ENCODE peak calls at places on chromosomes 16 and 17, in six cellular contexts. One of them, this sample, is unnamed.

GRCh38 chr16:85159226-85159980 is 47.1 kb upstream of the CIBAR2 start:
- DNase-seq in small intestine: no peak
- DNase-seq in tibial artery: no peak
- DNase-seq in keratinocyte: no peak
- DNase-seq in tibial nerve: no peak
- DNase-seq in CD8-positive, alpha-beta T cell: no peak
- DNase-seq in this sample: no peak

GRCh38 chr16:68235882-68236803 is at the start of gene ESRP2:
- DNase-seq in small intestine: peak; percentile 95
- DNase-seq in tibial artery: no peak
- DNase-seq in keratinocyte: peak; percentile 69
- DNase-seq in tibial nerve: no peak
- DNase-seq in CD8-positive, alpha-beta T cell: peak; percentile 45
- DNase-seq in this sample: no peak

GRCh38 chr16:48113471-48113870 is 42.3 kb downstream of the ABCC12 start:
- DNase-seq in small intestine: peak; percentile 5
- DNase-seq in tibial artery: no peak
- DNase-seq in keratinocyte: no peak
- DNase-seq in tibial nerve: no peak
- DNase-seq in CD8-positive, alpha-beta T cell: no peak
- DNase-seq in this sample: no peak

GRCh38 chr17:44005865-44006580 is 1.6 kb downstream of the NAGS start:
- DNase-seq in small intestine: peak; percentile 63
- DNase-seq in tibial artery: no peak
- DNase-seq in keratinocyte: no peak
- DNase-seq in tibial nerve: no peak
- DNase-seq in CD8-positive, alpha-beta T cell: peak; percentile 33
- DNase-seq in this sample: no peak

GRCh38 chr17:76539631-76540271 is at the start of gene PRCD:
- DNase-seq in small intestine: no peak
- DNase-seq in tibial artery: peak; percentile 20
- DNase-seq in keratinocyte: no peak
- DNase-seq in tibial nerve: no peak
- DNase-seq in CD8-positive, alpha-beta T cell: no peak
- DNase-seq in this sample: no peak

GRCh38 chr16:83675136-83675535 is 132.6 kb upstream of the HSBP1 start:
- DNase-seq in small intestine: no peak
- DNase-seq in tibial artery: peak; percentile 30
- DNase-seq in keratinocyte: no peak
- DNase-seq in tibial nerve: no peak
- DNase-seq in CD8-positive, alpha-beta T cell: no peak
- DNase-seq in this sample: no peak

GRCh38 chr16:3601614-3602319 is 9.6 kb downstream of the SLX4 start:
- DNase-seq in small intestine: no peak
- DNase-seq in tibial artery: no peak
- DNase-seq in keratinocyte: no peak
- DNase-seq in tibial nerve: no peak
- DNase-seq in CD8-positive, alpha-beta T cell: no peak
- DNase-seq in this sample: no peak

GRCh38 chr17:42660692-42661345 is 1.7 kb downstream of the TUBG2 start:
- DNase-seq in small intestine: peak; percentile 77
- DNase-seq in tibial artery: peak; percentile 38
- DNase-seq in keratinocyte: no peak
- DNase-seq in tibial nerve: no peak
- DNase-seq in CD8-positive, alpha-beta T cell: no peak
- DNase-seq in this sample: no peak

GRCh38 chr16:47726031-47726675 is 265.0 kb downstream of the PHKB start:
- DNase-seq in small intestine: no peak
- DNase-seq in tibial artery: no peak
- DNase-seq in keratinocyte: no peak
- DNase-seq in tibial nerve: no peak
- DNase-seq in CD8-positive, alpha-beta T cell: no peak
- DNase-seq in this sample: no peak

GRCh38 chr17:17739388-17740066 is 58.3 kb downstream of the RAI1 start:
- DNase-seq in small intestine: peak; percentile 27
- DNase-seq in tibial artery: no peak
- DNase-seq in keratinocyte: no peak
- DNase-seq in tibial nerve: no peak
- DNase-seq in CD8-positive, alpha-beta T cell: no peak
- DNase-seq in this sample: no peak

GRCh38 chr17:73646409-73647305 is 2.4 kb upstream of the SDK2 start:
- DNase-seq in small intestine: no peak
- DNase-seq in tibial artery: no peak
- DNase-seq in keratinocyte: no peak
- DNase-seq in tibial nerve: no peak
- DNase-seq in CD8-positive, alpha-beta T cell: peak; percentile 33
- DNase-seq in this sample: no peak

GRCh38 chr17:6706996-6707395 is 6.2 kb downstream of the SLC13A5 start:
- DNase-seq in small intestine: no peak
- DNase-seq in tibial artery: no peak
- DNase-seq in keratinocyte: no peak
- DNase-seq in tibial nerve: no peak
- DNase-seq in CD8-positive, alpha-beta T cell: no peak
- DNase-seq in this sample: no peak

GRCh38 chr16:19375561-19376158 is 42.0 kb upstream of the TMC5 start:
- DNase-seq in small intestine: peak; percentile 55
- DNase-seq in tibial artery: no peak
- DNase-seq in keratinocyte: no peak
- DNase-seq in tibial nerve: peak; percentile 67
- DNase-seq in CD8-positive, alpha-beta T cell: peak; percentile 5
- DNase-seq in this sample: peak; percentile 27

GRCh38 chr17:62599964-62600657 is 27.4 kb upstream of the MRC2 start:
- DNase-seq in small intestine: no peak
- DNase-seq in tibial artery: no peak
- DNase-seq in keratinocyte: no peak
- DNase-seq in tibial nerve: no peak
- DNase-seq in CD8-positive, alpha-beta T cell: no peak
- DNase-seq in this sample: no peak

GRCh38 chr17:57701121-57701520 is 44.0 kb downstream of the CCDC182 start:
- DNase-seq in small intestine: no peak
- DNase-seq in tibial artery: no peak
- DNase-seq in keratinocyte: no peak
- DNase-seq in tibial nerve: no peak
- DNase-seq in CD8-positive, alpha-beta T cell: no peak
- DNase-seq in this sample: no peak

GRCh38 chr17:76036497-76037380 is 9.6 kb upstream of the EVPL start:
- DNase-seq in small intestine: no peak
- DNase-seq in tibial artery: no peak
- DNase-seq in keratinocyte: no peak
- DNase-seq in tibial nerve: no peak
- DNase-seq in CD8-positive, alpha-beta T cell: no peak
- DNase-seq in this sample: no peak

GRCh38 chr16:86775401-86775985 is 197.1 kb downstream of the FOXL1 start:
- DNase-seq in small intestine: no peak
- DNase-seq in tibial artery: no peak
- DNase-seq in keratinocyte: no peak
- DNase-seq in tibial nerve: no peak
- DNase-seq in CD8-positive, alpha-beta T cell: no peak
- DNase-seq in this sample: no peak

GRCh38 chr17:42459983-42460300 is 1.3 kb downstream of the ATP6V0A1 start:
- DNase-seq in small intestine: peak; percentile 76
- DNase-seq in tibial artery: no peak
- DNase-seq in keratinocyte: no peak
- DNase-seq in tibial nerve: no peak
- DNase-seq in CD8-positive, alpha-beta T cell: no peak
- DNase-seq in this sample: no peak

GRCh38 chr17:74852237-74853047 is 7.2 kb downstream of the GRIN2C start:
- DNase-seq in small intestine: peak; percentile 48
- DNase-seq in tibial artery: no peak
- DNase-seq in keratinocyte: peak; percentile 17
- DNase-seq in tibial nerve: no peak
- DNase-seq in CD8-positive, alpha-beta T cell: peak; percentile 51
- DNase-seq in this sample: peak; percentile 75

GRCh38 chr17:48022906-48023305 is 14.7 kb downstream of the COPZ2 start:
- DNase-seq in small intestine: no peak
- DNase-seq in tibial artery: no peak
- DNase-seq in keratinocyte: no peak
- DNase-seq in tibial nerve: no peak
- DNase-seq in CD8-positive, alpha-beta T cell: no peak
- DNase-seq in this sample: no peak

GRCh38 chr16:71247478-71247877 is 17.0 kb upstream of the HYDIN start:
- DNase-seq in small intestine: no peak
- DNase-seq in tibial artery: no peak
- DNase-seq in keratinocyte: no peak
- DNase-seq in tibial nerve: no peak
- DNase-seq in CD8-positive, alpha-beta T cell: no peak
- DNase-seq in this sample: no peak

GRCh38 chr16:12458591-12459400 is 344.9 kb downstream of the CPPED1 start:
- DNase-seq in small intestine: peak; percentile 12
- DNase-seq in tibial artery: no peak
- DNase-seq in keratinocyte: no peak
- DNase-seq in tibial nerve: peak; percentile 16
- DNase-seq in CD8-positive, alpha-beta T cell: peak; percentile 20
- DNase-seq in this sample: no peak

GRCh38 chr17:57135748-57136342 is 50.8 kb downstream of the AKAP1 start:
- DNase-seq in small intestine: no peak
- DNase-seq in tibial artery: no peak
- DNase-seq in keratinocyte: no peak
- DNase-seq in tibial nerve: no peak
- DNase-seq in CD8-positive, alpha-beta T cell: no peak
- DNase-seq in this sample: no peak

GRCh38 chr17:82241183-82241925 is 12.5 kb downstream of the SLC16A3 start:
- DNase-seq in small intestine: peak; percentile 67
- DNase-seq in tibial artery: peak; percentile 88
- DNase-seq in keratinocyte: no peak
- DNase-seq in tibial nerve: peak; percentile 67
- DNase-seq in CD8-positive, alpha-beta T cell: no peak
- DNase-seq in this sample: no peak

GRCh38 chr17:34874496-34874895 is 86.8 kb downstream of the CCT6B start:
- DNase-seq in small intestine: no peak
- DNase-seq in tibial artery: no peak
- DNase-seq in keratinocyte: no peak
- DNase-seq in tibial nerve: no peak
- DNase-seq in CD8-positive, alpha-beta T cell: no peak
- DNase-seq in this sample: no peak

GRCh38 chr17:80408872-80409271 is 6.1 kb upstream of the ENDOV start:
- DNase-seq in small intestine: no peak
- DNase-seq in tibial artery: no peak
- DNase-seq in keratinocyte: no peak
- DNase-seq in tibial nerve: no peak
- DNase-seq in CD8-positive, alpha-beta T cell: no peak
- DNase-seq in this sample: no peak

GRCh38 chr16:65059421-65059980 is 62.4 kb downstream of the CDH11 start:
- DNase-seq in small intestine: peak; percentile 2
- DNase-seq in tibial artery: no peak
- DNase-seq in keratinocyte: no peak
- DNase-seq in tibial nerve: no peak
- DNase-seq in CD8-positive, alpha-beta T cell: no peak
- DNase-seq in this sample: no peak

GRCh38 chr16:72862090-72862489 is 185.8 kb downstream of the ZFHX3 start:
- DNase-seq in small intestine: no peak
- DNase-seq in tibial artery: no peak
- DNase-seq in keratinocyte: no peak
- DNase-seq in tibial nerve: no peak
- DNase-seq in CD8-positive, alpha-beta T cell: no peak
- DNase-seq in this sample: no peak

GRCh38 chr17:50955667-50956120 is 89.5 kb upstream of the TOB1 start:
- DNase-seq in small intestine: no peak
- DNase-seq in tibial artery: no peak
- DNase-seq in keratinocyte: no peak
- DNase-seq in tibial nerve: no peak
- DNase-seq in CD8-positive, alpha-beta T cell: no peak
- DNase-seq in this sample: no peak

DNA sequence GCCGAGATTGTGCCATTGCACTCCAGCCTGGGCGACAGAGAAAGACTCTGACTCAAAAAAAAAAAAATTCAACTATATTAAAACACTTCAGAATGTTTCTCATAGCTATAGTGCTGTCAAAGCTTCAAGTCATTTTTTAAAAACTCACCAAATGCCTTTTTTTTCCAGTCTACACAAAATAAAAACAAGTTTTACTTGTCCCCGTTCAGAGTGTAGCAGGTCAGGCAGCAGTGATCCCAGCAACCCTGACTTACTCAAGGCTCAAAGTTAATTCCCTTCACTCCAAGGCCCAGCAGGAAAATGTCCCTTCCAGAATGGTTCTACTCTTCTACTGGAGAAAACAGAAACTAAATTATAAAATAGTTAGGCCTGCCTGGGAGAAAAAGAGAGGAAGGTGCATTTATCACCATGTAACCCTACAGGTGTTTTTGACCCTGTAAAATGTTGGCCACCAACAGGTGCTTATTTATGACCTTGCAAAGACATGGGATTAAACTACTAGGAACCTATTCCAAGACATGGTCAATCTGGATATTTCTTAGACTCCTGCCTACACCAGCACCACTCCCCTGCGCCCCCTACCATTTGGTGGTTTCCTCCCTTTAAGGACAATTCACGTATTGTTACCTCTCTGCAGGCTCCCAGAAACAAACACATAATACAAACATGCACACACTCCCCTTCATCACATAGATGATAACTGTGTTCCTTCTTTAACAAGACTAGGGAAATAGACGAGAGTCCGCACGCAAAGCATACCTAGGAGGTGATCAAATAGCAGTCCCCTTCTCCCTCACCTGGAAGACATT is 5.4 kb downstream of the AMFR start:
- DNase-seq in small intestine: no peak
- DNase-seq in tibial artery: no peak
- DNase-seq in keratinocyte: no peak
- DNase-seq in tibial nerve: no peak
- DNase-seq in CD8-positive, alpha-beta T cell: no peak
- DNase-seq in this sample: no peak
- H3K27ac ChIP-seq in small intestine: no peak overlapping the region
- H3K27ac ChIP-seq in tibial artery: no peak overlapping the region
- H3K27ac ChIP-seq in keratinocyte: peak overlapping the region; percentile 24
- H3K27ac ChIP-seq in tibial nerve: no peak overlapping the region
- H3K27ac ChIP-seq in CD8-positive, alpha-beta T cell: no peak overlapping the region
- H3K27ac ChIP-seq in this sample: no peak overlapping the region

GRCh38 chr16:27558434-27558833 is 8.5 kb downstream of the KATNIP start:
- DNase-seq in small intestine: no peak
- DNase-seq in tibial artery: no peak
- DNase-seq in keratinocyte: no peak
- DNase-seq in tibial nerve: no peak
- DNase-seq in CD8-positive, alpha-beta T cell: no peak
- DNase-seq in this sample: no peak
- H3K4me1 ChIP-seq in small intestine: no peaks in the 10 kb centered on the region
- H3K4me1 ChIP-seq in tibial artery: no peaks in the 10 kb centered on the region
- H3K4me1 ChIP-seq in keratinocyte: no peaks in the 10 kb centered on the region
- H3K4me1 ChIP-seq in tibial nerve: no peaks in the 10 kb centered on the region
- H3K4me1 ChIP-seq in CD8-positive, alpha-beta T cell: no peaks in the 10 kb centered on the region
- H3K4me1 ChIP-seq in this sample: no peaks in the 10 kb centered on the region

GRCh38 chr16:10767127-10767526 is 23.5 kb downstream of the NUBP1 start:
- DNase-seq in small intestine: no peak
- DNase-seq in tibial artery: no peak
- DNase-seq in keratinocyte: no peak
- DNase-seq in tibial nerve: no peak
- DNase-seq in CD8-positive, alpha-beta T cell: no peak
- DNase-seq in this sample: no peak
- H3K27ac ChIP-seq in small intestine: no peak overlapping the region
- H3K27ac ChIP-seq in tibial artery: no peak overlapping the region
- H3K27ac ChIP-seq in keratinocyte: no peak overlapping the region
- H3K27ac ChIP-seq in tibial nerve: no peak overlapping the region
- H3K27ac ChIP-seq in CD8-positive, alpha-beta T cell: no peak overlapping the region
- H3K27ac ChIP-seq in this sample: no peak overlapping the region

DNA sequence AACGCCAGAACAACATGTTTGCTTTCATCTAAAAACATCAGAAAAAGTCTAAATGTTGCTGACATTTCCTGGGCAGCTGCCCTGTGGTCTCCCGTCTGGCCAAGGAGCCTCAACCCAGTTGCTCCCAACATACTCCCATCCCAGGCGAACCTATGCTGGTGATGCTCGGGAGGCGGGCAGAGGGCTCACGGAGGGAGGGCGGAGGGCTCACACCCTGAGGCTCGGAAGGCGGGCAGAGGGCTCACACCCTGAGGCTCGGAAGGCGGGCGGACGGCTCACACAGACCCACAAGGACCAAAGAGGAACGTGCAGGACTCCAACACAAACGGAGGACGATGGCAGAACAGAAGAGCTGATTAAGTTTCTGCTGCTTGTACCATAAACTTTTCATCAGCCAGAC is 135.3 kb downstream of the ANKRD11 start:
- DNase-seq in small intestine: no peak
- DNase-seq in tibial artery: no peak
- DNase-seq in keratinocyte: no peak
- DNase-seq in tibial nerve: no peak
- DNase-seq in CD8-positive, alpha-beta T cell: no peak
- DNase-seq in this sample: no peak
- H3K4me1 ChIP-seq in small intestine: peaks cover 32% of the 10 kb centered on the region
- H3K4me1 ChIP-seq in tibial artery: peaks cover 26% of the 10 kb centered on the region
- H3K4me1 ChIP-seq in keratinocyte: peaks cover 32% of the 10 kb centered on the region
- H3K4me1 ChIP-seq in tibial nerve: peaks cover 49% of the 10 kb centered on the region
- H3K4me1 ChIP-seq in CD8-positive, alpha-beta T cell: peaks cover 89% of the 10 kb centered on the region
- H3K4me1 ChIP-seq in this sample: peaks cover 9% of the 10 kb centered on the region

This sample was measured in iPS DF 6.9.